ENCODE peak calls at places on chromosomes 2 and 18, in four cellular contexts. F is fibroblast of lung, W is HepG2, V is mammary epithelial cell. I is an unnamed sample.

GRCh38 chr2:218343591-218343990 is 13.1 kb upstream of the CATIP start:
- DNase-seq in V (no peak), W (no peak), F (peak; percentile 11), I (no peak)

GRCh38 chr2:60354713-60355112 is 198.7 kb downstream of the BCL11A start:
- DNase-seq in V (peak; percentile 82), W (no peak), F (no peak), I (no peak)

GRCh38 chr2:234669611-234670010 is 172.7 kb upstream of the ARL4C start:
- DNase-seq in F (no peak), W (no peak), V (no peak), I (no peak)

GRCh38 chr2:24871852-24872323 is 48.1 kb downstream of the ADCY3 start:
- DNase-seq in F (peak; percentile 56), W (no peak), V (no peak), I (peak; percentile 4)

GRCh38 chr18:78623142-78623541 is 356.5 kb upstream of the SALL3 start:
- DNase-seq in F (no peak), V (no peak), W (no peak), I (no peak)

GRCh38 chr18:48949606-48950535 is 894 bp downstream of the SMAD7 start:
- DNase-seq in V (peak; percentile 60), W (no peak), F (peak; percentile 62), I (peak; percentile 36)

GRCh38 chr18:3771121-3771971 is 321.4 kb downstream of the TGIF1 start:
- DNase-seq in F (peak; percentile 96), W (peak; percentile 48), V (peak; percentile 83), I (peak; percentile 69)

GRCh38 chr2:160574472-160575140 is 81.0 kb upstream of the RBMS1 start:
- DNase-seq in F (peak; percentile 56), W (no peak), V (peak; percentile 92), I (no peak)

GRCh38 chr2:45494978-45495293 is 116.1 kb downstream of the SRBD1 start:
- DNase-seq in V (no peak), W (no peak), F (no peak), I (no peak)

GRCh38 chr2:101827246-101827645 is 129.7 kb downstream of the MAP4K4 start:
- DNase-seq in W (peak; percentile 74), V (peak; percentile 87), F (peak; percentile 77), I (peak; percentile 42)

GRCh38 chr18:76394780-76395476 is 100.1 kb downstream of the ZNF516 start:
- DNase-seq in V (peak; percentile 85), W (no peak), F (peak; percentile 39), I (peak; percentile 73)

GRCh38 chr2:205276071-205276777 is 406.1 kb upstream of the NRP2 start:
- DNase-seq in F (no peak), V (no peak), W (no peak), I (no peak)

GRCh38 chr2:31270136-31270535 is 36.2 kb downstream of the EHD3 start:
- DNase-seq in W (no peak), F (peak; percentile 24), V (peak; percentile 78), I (no peak)

GRCh38 chr2:74999464-74999863 is 41.0 kb downstream of the POLE4 start:
- DNase-seq in V (no peak), F (no peak), W (no peak), I (no peak)

GRCh38 chr2:75003276-75003675 is 44.8 kb downstream of the POLE4 start:
- DNase-seq in W (peak; percentile 34), V (no peak), F (no peak), I (no peak)

GRCh38 chr2:75003773-75004172 is 45.3 kb downstream of the POLE4 start:
- DNase-seq in V (no peak), F (no peak), W (no peak), I (no peak)

GRCh38 chr2:75006041-75006440 is 47.6 kb downstream of the POLE4 start:
- DNase-seq in V (no peak), W (no peak), F (no peak), I (no peak)

DNA sequence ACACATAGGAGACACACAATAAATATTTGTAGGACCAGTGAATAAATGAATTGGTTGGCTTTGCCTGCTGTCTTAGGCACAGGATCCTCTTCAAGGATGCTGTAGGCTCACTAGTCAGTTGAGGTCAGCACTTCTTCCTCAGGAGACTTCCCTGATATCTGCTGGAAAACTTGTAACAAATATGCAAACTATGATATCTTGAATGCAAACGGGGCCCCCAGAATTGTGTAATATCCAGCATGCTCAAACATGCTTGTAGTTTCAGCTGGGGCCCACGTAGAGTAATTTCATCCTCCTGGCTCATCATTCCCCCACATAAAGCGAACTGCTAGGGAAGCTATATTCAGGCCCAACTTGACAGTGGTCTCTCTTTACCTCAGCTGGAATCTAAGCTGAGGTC is 43.6 kb downstream of the POLE4 start:
- DNase-seq in W (peak; percentile 28), V (peak; percentile 69), F (no peak), I (no peak)
- H3K27ac ChIP-seq in W (no peak overlapping the region), V (no peak overlapping the region), F (no peak overlapping the region), I (no peak overlapping the region)

GRCh38 chr2:176161817-176162626 is 4.9 kb downstream of the HOXD3 start:
- DNase-seq in W (no peak), F (no peak), V (peak; percentile 27), I (no peak)

GRCh38 chr2:176160251-176161040 is 3.3 kb downstream of the HOXD3 start:
- DNase-seq in V (no peak), W (no peak), F (no peak), I (no peak)

GRCh38 chr2:176162911-176163654 is 6.0 kb downstream of the HOXD3 start:
- DNase-seq in F (no peak), V (no peak), W (no peak), I (no peak)

GRCh38 chr2:176159678-176160250 is 2.7 kb downstream of the HOXD3 start:
- DNase-seq in V (no peak), W (no peak), F (no peak), I (no peak)

GRCh38 chr2:176161041-176161785 is 4.1 kb downstream of the HOXD3 start:
- DNase-seq in V (no peak), W (no peak), F (no peak), I (no peak)
- TF ChIP-seq EZH2 in V (no peak), W (no peak), F (no peak), I (no peak)

GRCh38 chr18:23689031-23689615 is at the start of gene LAMA3:
- DNase-seq in W (no peak), F (no peak), V (peak; percentile 57), I (peak; percentile 40)
- H2AFZ ChIP-seq in W (no peak within 1 kb of the TSS), F (no peak within 1 kb of the TSS), V (peak within 1 kb of the TSS; percentile 98), I (peak within 1 kb of the TSS; percentile 86)

GRCh38 chr2:41928593-41928992 is 119.2 kb upstream of the PKDCC start:
- DNase-seq in W (no peak), V (peak; percentile 81), F (peak; percentile 78), I (peak; percentile 66)
- H3K27ac ChIP-seq in W (no peak overlapping the region), V (no peak overlapping the region), F (no peak overlapping the region), I (peak overlapping the region; percentile 97)

DNA sequence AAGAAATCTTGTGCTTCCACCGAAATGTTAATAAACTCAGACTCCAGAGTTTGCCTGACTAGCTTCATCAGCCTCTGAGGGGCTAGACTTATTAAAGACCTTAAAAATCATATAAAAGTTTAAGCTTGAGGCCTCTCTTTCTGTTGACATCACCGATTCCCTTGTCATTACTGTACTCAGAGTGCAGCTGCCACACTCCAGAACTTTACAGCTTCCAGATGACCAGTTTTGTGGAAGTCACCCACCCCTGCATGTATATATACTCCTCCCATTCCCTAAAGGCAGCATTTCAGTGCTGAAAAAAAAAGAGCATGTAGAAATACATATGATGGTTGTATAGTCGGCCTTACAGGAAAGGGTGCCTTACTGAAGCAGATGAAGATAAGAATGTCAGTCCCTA is 117.4 kb downstream of the FEZ2 start:
- DNase-seq in W (no peak), V (no peak), F (no peak), I (no peak)
- TF ChIP-seq EZH2 in W (no peak), V (no peak), F (no peak), I (no peak)

GRCh38 chr18:55435592-55435991 is 152.4 kb downstream of the TCF4 start:
- DNase-seq in V (no peak), W (no peak), F (no peak), I (no peak)

GRCh38 chr18:55442561-55442960 is 145.4 kb downstream of the TCF4 start:
- DNase-seq in W (no peak), F (no peak), V (no peak), I (no peak)

GRCh38 chr18:55439036-55439435 is 149.0 kb downstream of the TCF4 start:
- DNase-seq in V (no peak), F (no peak), W (no peak), I (no peak)

GRCh38 chr18:55444496-55444895 is 143.5 kb downstream of the TCF4 start:
- DNase-seq in V (no peak), W (no peak), F (no peak), I (no peak)

DNA sequence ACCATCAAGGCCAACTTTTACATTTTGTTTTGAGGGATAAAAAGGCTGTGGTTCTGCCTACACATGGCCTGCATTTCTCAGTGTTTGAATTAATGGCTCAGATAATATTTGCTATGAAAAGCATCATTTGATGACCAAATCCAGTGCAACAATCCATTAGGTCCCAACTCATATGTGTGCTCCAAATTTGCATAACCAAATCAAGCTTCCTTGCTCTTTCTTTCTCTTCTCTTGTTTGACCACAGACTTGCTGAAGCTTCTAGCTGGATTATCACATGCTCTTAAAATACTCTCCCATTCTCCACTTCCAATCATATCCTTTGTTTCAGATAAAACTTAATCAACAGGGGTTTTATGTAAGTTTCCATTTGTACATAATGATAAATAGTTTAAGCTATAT is 147.0 kb downstream of the TCF4 start:
- DNase-seq in F (no peak), V (no peak), W (no peak), I (no peak)
- H2AFZ ChIP-seq in F (no peak overlapping the region), V (no peak overlapping the region), W (no peak overlapping the region), I (no peak overlapping the region)

GRCh38 chr2:65112630-65113029 is 17.3 kb downstream of the RAB1A start:
- DNase-seq in F (no peak), V (no peak), W (no peak), I (no peak)
- H3K27ac ChIP-seq in F (no peak overlapping the region), V (no peak overlapping the region), W (no peak overlapping the region), I (no peak overlapping the region)

I was measured in PC-9.